ENCODE peak calls at places on chromosomes 5 and 9, in eight cellular contexts. B is HCT116; Z is EL; L is M059J; N is naive thymus-derived CD4-positive, alpha-beta T cell; H is tibial nerve; G is stimulated activated CD8-positive, alpha-beta memory T cell treated with anti-CD3 and anti-CD28 coated beads, Interleukin-4, amount 100 ng/mL, for 4 hours; X is endodermal cell. P is an unnamed sample.

GRCh38 chr5:143714629-143715028 is 97.3 kb upstream of the HMHB1 start:
- DNase-seq in B (no peak), Z (peak; percentile 11), L (peak; percentile 86), N (no peak), H (no peak), G (no peak), X (no peak), P (no peak)

GRCh38 chr5:151612689-151613427 is 21.7 kb upstream of the FAT2 start:
- DNase-seq in B (peak; percentile 19), Z (no peak), L (peak; percentile 47), N (no peak), H (no peak), G (peak; percentile 5), X (no peak), P (no peak)

GRCh38 chr5:64806537-64806936 is 37.8 kb downstream of the CWC27 start:
- DNase-seq in B (no peak), Z (no peak), L (no peak), N (no peak), H (no peak), G (no peak), X (no peak), P (no peak)

GRCh38 chr5:168126606-168127005 is 164.8 kb upstream of the WWC1 start:
- DNase-seq in B (no peak), Z (no peak), L (no peak), N (no peak), H (no peak), G (no peak), X (no peak), P (no peak)

GRCh38 chr5:9546973-9547947 is 1.4 kb upstream of the SEMA5A start:
- DNase-seq in B (no peak), Z (peak; percentile 88), L (peak; percentile 77), N (no peak), H (no peak), G (no peak), X (peak; percentile 83), P (peak; percentile 38)

GRCh38 chr5:448061-448765 is 5.2 kb downstream of the EXOC3 start:
- DNase-seq in B (no peak), Z (no peak), L (no peak), N (peak; percentile 17), H (no peak), G (no peak), X (peak; percentile 29), P (no peak)

GRCh38 chr5:139915274-139915673 is 119.7 kb downstream of the PSD2 start:
- DNase-seq in B (no peak), Z (no peak), L (no peak), N (no peak), H (no peak), G (no peak), X (no peak), P (no peak)

GRCh38 chr9:107548298-107549142 is 59.0 kb upstream of the KLF4 start:
- DNase-seq in B (peak; percentile 59), Z (peak; percentile 94), L (peak; percentile 85), N (no peak), H (no peak), G (no peak), X (no peak), P (peak; percentile 39)

GRCh38 chr9:99825158-99826046 is 3.7 kb downstream of the NR4A3 start:
- DNase-seq in B (no peak), Z (no peak), L (no peak), N (no peak), H (no peak), G (no peak), X (peak; percentile 76), P (no peak)

GRCh38 chr9:68489636-68490035 is 51.0 kb downstream of the TMEM252 start:
- DNase-seq in B (no peak), Z (peak; percentile 53), L (peak; percentile 57), N (no peak), H (no peak), G (no peak), X (no peak), P (no peak)

GRCh38 chr9:34451135-34451534 is 7.2 kb downstream of the FAM219A start:
- DNase-seq in B (no peak), Z (no peak), L (no peak), N (no peak), H (no peak), G (no peak), X (peak; percentile 76), P (no peak)

GRCh38 chr5:62645223-62645622 is 66.6 kb downstream of the LRRC70 start:
- DNase-seq in B (no peak), Z (no peak), L (no peak), N (no peak), H (no peak), G (no peak), X (no peak), P (no peak)

GRCh38 chr5:17190242-17190778 is 27.1 kb upstream of the BASP1 start:
- DNase-seq in B (peak; percentile 46), Z (peak; percentile 78), L (peak; percentile 65), N (no peak), H (no peak), G (no peak), X (no peak), P (peak; percentile 8)

GRCh38 chr9:69174645-69175487 is 789 bp downstream of the TJP2 start:
- DNase-seq in B (no peak), Z (peak; percentile 96), L (peak; percentile 97), N (peak; percentile 69), H (no peak), G (no peak), X (peak; percentile 75), P (peak; percentile 80)

GRCh38 chr9:122206118-122207046 is 22.4 kb downstream of the LHX6 start:
- DNase-seq in B (no peak), Z (peak; percentile 81), L (peak; percentile 77), N (no peak), H (no peak), G (no peak), X (no peak), P (no peak)

GRCh38 chr9:34177906-34178697 is 741 bp upstream of the UBAP1 start:
- DNase-seq in B (no peak), Z (no peak), L (no peak), N (no peak), H (no peak), G (no peak), X (peak; percentile 55), P (no peak)

GRCh38 chr9:133980864-133981588 is 11.1 kb downstream of the VAV2 start:
- DNase-seq in B (no peak), Z (no peak), L (no peak), N (no peak), H (no peak), G (no peak), X (no peak), P (no peak)

GRCh38 chr5:80516826-80517225 is 28.9 kb downstream of the FAM151B start:
- DNase-seq in B (peak; percentile 36), Z (peak; percentile 76), L (peak; percentile 89), N (peak; percentile 26), H (no peak), G (no peak), X (no peak), P (peak; percentile 55)

GRCh38 chr5:132688536-132689409 is 15.0 kb downstream of the IL4 start:
- DNase-seq in B (no peak), Z (no peak), L (no peak), N (no peak), H (no peak), G (no peak), X (no peak), P (no peak)

GRCh38 chr5:78215972-78216371 is 78.5 kb downstream of the AP3B1 start:
- DNase-seq in B (no peak), Z (no peak), L (no peak), N (no peak), H (no peak), G (no peak), X (no peak), P (no peak)

GRCh38 chr9:115035872-115036612 is 81.9 kb downstream of the TNC start:
- DNase-seq in B (peak; percentile 32), Z (peak; percentile 82), L (peak; percentile 62), N (peak; percentile 42), H (no peak), G (no peak), X (no peak), P (no peak)

GRCh38 chr9:124054671-124055212 is 43.2 kb downstream of the LHX2 start:
- DNase-seq in B (no peak), Z (peak; percentile 86), L (peak; percentile 98), N (no peak), H (no peak), G (no peak), X (no peak), P (no peak)

GRCh38 chr5:169272731-169273401 is 28.1 kb downstream of the SLIT3 start:
- DNase-seq in B (no peak), Z (no peak), L (no peak), N (no peak), H (no peak), G (no peak), X (no peak), P (no peak)

GRCh38 chr5:149780043-149780737 is 50.1 kb downstream of the PPARGC1B start:
- DNase-seq in B (no peak), Z (no peak), L (no peak), N (no peak), H (no peak), G (no peak), X (no peak), P (no peak)

GRCh38 chr5:141359790-141360426 is at the start of gene PCDHGB2:
- DNase-seq in B (peak; percentile 40), Z (peak; percentile 68), L (peak; percentile 9), N (no peak), H (no peak), G (no peak), X (peak; percentile 63), P (no peak)

GRCh38 chr9:129482521-129483466 is 138.1 kb downstream of the C9orf50 start:
- DNase-seq in B (no peak), Z (peak; percentile 92), L (peak; percentile 95), N (peak; percentile 61), H (peak; percentile 89), G (no peak), X (peak; percentile 84), P (peak; percentile 53)

GRCh38 chr9:130701059-130702022 is 7.8 kb downstream of the EXOSC2 start:
- DNase-seq in B (no peak), Z (peak; percentile 70), L (peak; percentile 63), N (peak; percentile 72), H (peak; percentile 60), G (peak; percentile 45), X (peak; percentile 94), P (no peak)

GRCh38 chr9:81377921-81378320 is 311.4 kb downstream of the TLE1 start:
- DNase-seq in B (no peak), Z (no peak), L (no peak), N (no peak), H (no peak), G (no peak), X (no peak), P (no peak)

GRCh38 chr5:103120607-103121200 is 603 bp downstream of the PPIP5K2 start:
- DNase-seq in B (no peak), Z (peak; percentile 43), L (peak; percentile 39), N (no peak), H (no peak), G (no peak), X (peak; percentile 66), P (peak; percentile 7)

GRCh38 chr9:74497750-74498615 is 848 bp downstream of the RORB start:
- DNase-seq in B (no peak), Z (peak; percentile 17), L (peak; percentile 14), N (peak; percentile 29), H (no peak), G (no peak), X (peak; percentile 85), P (no peak)

GRCh38 chr5:153896117-153896516 is 142.6 kb downstream of the FAM114A2 start:
- DNase-seq in B (no peak), Z (peak; percentile 61), L (peak; percentile 69), N (no peak), H (no peak), G (no peak), X (no peak), P (no peak)

GRCh38 chr9:121268598-121269029 is 652 bp downstream of the GSN start:
- DNase-seq in B (no peak), Z (peak; percentile 24), L (peak; percentile 44), N (no peak), H (no peak), G (no peak), X (no peak), P (no peak)

GRCh38 chr9:2489838-2490314 is 131.7 kb upstream of the VLDLR start:
- DNase-seq in B (no peak), Z (peak; percentile 45), L (no peak), N (no peak), H (no peak), G (no peak), X (no peak), P (no peak)

GRCh38 chr9:111599092-111599947 is at the start of gene PTGR1:
- DNase-seq in B (peak; percentile 81), Z (peak; percentile 90), L (peak; percentile 91), N (peak; percentile 30), H (peak; percentile 59), G (no peak), X (peak; percentile 92), P (peak; percentile 85)

P was measured in SW 1271.